ENCODE peak calls at places on chromosomes 16 and 17, in nine cellular contexts. One of them, this sample, is unnamed.

GRCh38 chr17:76314392-76315227 is 6.5 kb upstream of the QRICH2 start:
- DNase-seq in left ventricle myocardium inferior: no peak
- DNase-seq in NB4: no peak
- DNase-seq in H1: no peak
- DNase-seq in epithelial cell of esophagus: no peak
- DNase-seq in gastrocnemius medialis: no peak
- DNase-seq in foreskin fibroblast: no peak
- DNase-seq in astrocyte of the spinal cord: no peak
- DNase-seq in aorta: peak; percentile 28
- DNase-seq in this sample: no peak

GRCh38 chr17:57455063-57455914 is 199.0 kb downstream of the MSI2 start:
- DNase-seq in NB4: peak; percentile 98
- DNase-seq in astrocyte of the spinal cord: peak; percentile 97
- DNase-seq in gastrocnemius medialis: no peak
- DNase-seq in foreskin fibroblast: peak; percentile 24
- DNase-seq in aorta: no peak
- DNase-seq in H1: no peak
- DNase-seq in left ventricle myocardium inferior: no peak
- DNase-seq in epithelial cell of esophagus: peak; percentile 40
- DNase-seq in this sample: no peak

GRCh38 chr17:34598161-34598776 is 18.9 kb downstream of the TMEM132E start:
- DNase-seq in left ventricle myocardium inferior: no peak
- DNase-seq in gastrocnemius medialis: no peak
- DNase-seq in H1: no peak
- DNase-seq in epithelial cell of esophagus: no peak
- DNase-seq in aorta: no peak
- DNase-seq in NB4: no peak
- DNase-seq in foreskin fibroblast: no peak
- DNase-seq in astrocyte of the spinal cord: no peak
- DNase-seq in this sample: no peak

GRCh38 chr17:48816774-48817590 is at the start of gene TTLL6:
- DNase-seq in astrocyte of the spinal cord: peak; percentile 74
- DNase-seq in epithelial cell of esophagus: peak; percentile 87
- DNase-seq in NB4: peak; percentile 94
- DNase-seq in aorta: peak; percentile 92
- DNase-seq in gastrocnemius medialis: peak; percentile 38
- DNase-seq in foreskin fibroblast: peak; percentile 74
- DNase-seq in H1: peak; percentile 89
- DNase-seq in left ventricle myocardium inferior: peak; percentile 84
- DNase-seq in this sample: peak; percentile 89

GRCh38 chr16:67284699-67285646 is 5.6 kb downstream of the PLEKHG4 start:
- DNase-seq in epithelial cell of esophagus: peak; percentile 47
- DNase-seq in foreskin fibroblast: peak; percentile 58
- DNase-seq in NB4: peak; percentile 25
- DNase-seq in gastrocnemius medialis: peak; percentile 54
- DNase-seq in H1: peak; percentile 62
- DNase-seq in left ventricle myocardium inferior: no peak
- DNase-seq in astrocyte of the spinal cord: peak; percentile 32
- DNase-seq in aorta: peak; percentile 80
- DNase-seq in this sample: peak; percentile 47

GRCh38 chr17:80279895-80280294 is 19.2 kb downstream of the RNF213 start:
- DNase-seq in aorta: peak; percentile 90
- DNase-seq in foreskin fibroblast: peak; percentile 92
- DNase-seq in epithelial cell of esophagus: peak; percentile 56
- DNase-seq in H1: no peak
- DNase-seq in left ventricle myocardium inferior: peak; percentile 73
- DNase-seq in gastrocnemius medialis: no peak
- DNase-seq in astrocyte of the spinal cord: peak; percentile 90
- DNase-seq in NB4: no peak
- DNase-seq in this sample: no peak

GRCh38 chr16:35134471-35134870 is 1675.1 kb downstream of the TP53TG3F start:
- DNase-seq in H1: no peak
- DNase-seq in aorta: no peak
- DNase-seq in epithelial cell of esophagus: peak; percentile 97
- DNase-seq in gastrocnemius medialis: no peak
- DNase-seq in NB4: no peak
- DNase-seq in foreskin fibroblast: no peak
- DNase-seq in left ventricle myocardium inferior: no peak
- DNase-seq in astrocyte of the spinal cord: no peak
- DNase-seq in this sample: no peak

GRCh38 chr17:67441052-67441738 is 64.1 kb downstream of the PITPNC1 start:
- DNase-seq in epithelial cell of esophagus: peak; percentile 70
- DNase-seq in astrocyte of the spinal cord: peak; percentile 74
- DNase-seq in NB4: peak; percentile 74
- DNase-seq in aorta: peak; percentile 47
- DNase-seq in H1: no peak
- DNase-seq in left ventricle myocardium inferior: no peak
- DNase-seq in foreskin fibroblast: peak; percentile 84
- DNase-seq in gastrocnemius medialis: no peak
- DNase-seq in this sample: no peak

GRCh38 chr17:50562266-50563094 is 2.0 kb downstream of the CACNA1G start:
- DNase-seq in H1: no peak
- DNase-seq in aorta: no peak
- DNase-seq in NB4: no peak
- DNase-seq in astrocyte of the spinal cord: no peak
- DNase-seq in left ventricle myocardium inferior: no peak
- DNase-seq in gastrocnemius medialis: no peak
- DNase-seq in epithelial cell of esophagus: no peak
- DNase-seq in foreskin fibroblast: peak; percentile 26
- DNase-seq in this sample: no peak

GRCh38 chr16:73846292-73846849 is 450.2 kb upstream of the PSMD7 start:
- DNase-seq in aorta: no peak
- DNase-seq in left ventricle myocardium inferior: no peak
- DNase-seq in H1: no peak
- DNase-seq in astrocyte of the spinal cord: no peak
- DNase-seq in gastrocnemius medialis: no peak
- DNase-seq in epithelial cell of esophagus: no peak
- DNase-seq in foreskin fibroblast: no peak
- DNase-seq in NB4: peak; percentile 20
- DNase-seq in this sample: peak; percentile 16

GRCh38 chr16:31694461-31694860 is 166.8 kb downstream of the AHSP start:
- DNase-seq in epithelial cell of esophagus: no peak
- DNase-seq in left ventricle myocardium inferior: no peak
- DNase-seq in aorta: no peak
- DNase-seq in NB4: no peak
- DNase-seq in gastrocnemius medialis: no peak
- DNase-seq in foreskin fibroblast: no peak
- DNase-seq in H1: no peak
- DNase-seq in astrocyte of the spinal cord: no peak
- DNase-seq in this sample: no peak

GRCh38 chr17:61368832-61369468 is 30.7 kb upstream of the TBX2 start:
- DNase-seq in gastrocnemius medialis: no peak
- DNase-seq in H1: no peak
- DNase-seq in astrocyte of the spinal cord: no peak
- DNase-seq in epithelial cell of esophagus: no peak
- DNase-seq in left ventricle myocardium inferior: no peak
- DNase-seq in aorta: no peak
- DNase-seq in foreskin fibroblast: no peak
- DNase-seq in NB4: no peak
- DNase-seq in this sample: no peak

GRCh38 chr16:87326151-87326571 is 9.0 kb upstream of the C16orf95 start:
- DNase-seq in H1: no peak
- DNase-seq in aorta: no peak
- DNase-seq in astrocyte of the spinal cord: no peak
- DNase-seq in gastrocnemius medialis: peak; percentile 44
- DNase-seq in foreskin fibroblast: peak; percentile 54
- DNase-seq in left ventricle myocardium inferior: no peak
- DNase-seq in NB4: no peak
- DNase-seq in epithelial cell of esophagus: no peak
- DNase-seq in this sample: no peak

GRCh38 chr17:55783684-55784245 is 32.9 kb downstream of the PCTP start:
- DNase-seq in left ventricle myocardium inferior: peak; percentile 82
- DNase-seq in aorta: peak; percentile 80
- DNase-seq in epithelial cell of esophagus: peak; percentile 58
- DNase-seq in NB4: peak; percentile 86
- DNase-seq in astrocyte of the spinal cord: peak; percentile 12
- DNase-seq in H1: no peak
- DNase-seq in foreskin fibroblast: peak; percentile 92
- DNase-seq in gastrocnemius medialis: peak; percentile 95
- DNase-seq in this sample: no peak

GRCh38 chr17:38911081-38911730 is 14.2 kb upstream of the LASP1NB start:
- DNase-seq in epithelial cell of esophagus: no peak
- DNase-seq in gastrocnemius medialis: no peak
- DNase-seq in NB4: no peak
- DNase-seq in aorta: peak; percentile 59
- DNase-seq in left ventricle myocardium inferior: no peak
- DNase-seq in H1: no peak
- DNase-seq in astrocyte of the spinal cord: no peak
- DNase-seq in foreskin fibroblast: no peak
- DNase-seq in this sample: no peak

GRCh38 chr16:66081967-66082366 is 284.5 kb upstream of the CDH5 start:
- DNase-seq in astrocyte of the spinal cord: peak; percentile 49
- DNase-seq in epithelial cell of esophagus: peak; percentile 96
- DNase-seq in H1: peak; percentile 65
- DNase-seq in gastrocnemius medialis: no peak
- DNase-seq in left ventricle myocardium inferior: no peak
- DNase-seq in foreskin fibroblast: peak; percentile 70
- DNase-seq in NB4: no peak
- DNase-seq in aorta: no peak
- DNase-seq in this sample: peak; percentile 66

GRCh38 chr17:66492500-66493123 is 190.2 kb downstream of the PRKCA start:
- DNase-seq in H1: no peak
- DNase-seq in aorta: no peak
- DNase-seq in astrocyte of the spinal cord: no peak
- DNase-seq in left ventricle myocardium inferior: no peak
- DNase-seq in NB4: peak; percentile 40
- DNase-seq in epithelial cell of esophagus: no peak
- DNase-seq in foreskin fibroblast: peak; percentile 65
- DNase-seq in gastrocnemius medialis: no peak
- DNase-seq in this sample: no peak

GRCh38 chr16:27238016-27238587 is 30.5 kb downstream of the NSMCE1 start:
- DNase-seq in epithelial cell of esophagus: no peak
- DNase-seq in NB4: peak; percentile 27
- DNase-seq in foreskin fibroblast: no peak
- DNase-seq in astrocyte of the spinal cord: no peak
- DNase-seq in H1: no peak
- DNase-seq in gastrocnemius medialis: no peak
- DNase-seq in aorta: no peak
- DNase-seq in left ventricle myocardium inferior: no peak
- DNase-seq in this sample: no peak

GRCh38 chr17:65442691-65443090 is 118.8 kb downstream of the AXIN2 start:
- DNase-seq in foreskin fibroblast: no peak
- DNase-seq in epithelial cell of esophagus: no peak
- DNase-seq in H1: no peak
- DNase-seq in gastrocnemius medialis: no peak
- DNase-seq in left ventricle myocardium inferior: no peak
- DNase-seq in astrocyte of the spinal cord: no peak
- DNase-seq in NB4: no peak
- DNase-seq in aorta: no peak
- DNase-seq in this sample: no peak
- H3K4me3 ChIP-seq in foreskin fibroblast: no peak overlapping the region
- H3K4me3 ChIP-seq in epithelial cell of esophagus: no peak overlapping the region
- H3K4me3 ChIP-seq in H1: no peak overlapping the region
- H3K4me3 ChIP-seq in gastrocnemius medialis: no peak overlapping the region
- H3K4me3 ChIP-seq in left ventricle myocardium inferior: no peak overlapping the region
- H3K4me3 ChIP-seq in astrocyte of the spinal cord: no peak overlapping the region
- H3K4me3 ChIP-seq in NB4: no peak overlapping the region
- H3K4me3 ChIP-seq in aorta: no peak overlapping the region
- H3K4me3 ChIP-seq in this sample: no peak overlapping the region

DNA sequence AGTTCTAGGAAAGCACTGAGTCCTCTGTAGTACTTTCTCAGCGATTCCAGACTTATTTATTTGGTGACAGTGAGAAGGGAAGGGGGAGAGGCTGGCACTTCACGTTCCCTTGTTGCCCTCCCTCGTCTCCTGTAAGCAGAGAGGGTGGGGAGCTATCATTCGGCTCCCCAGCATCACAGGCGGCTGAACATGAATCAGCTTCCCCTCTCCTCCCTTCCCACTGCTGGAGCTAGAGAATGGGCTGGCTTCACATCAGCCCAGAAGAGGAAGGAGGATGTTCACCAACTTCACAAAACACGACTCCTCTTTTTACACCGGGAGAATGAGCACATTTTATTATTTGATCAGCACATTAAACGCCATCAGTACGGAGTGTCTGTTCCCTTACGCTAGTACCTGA is 6.7 kb upstream of the CMIP start:
- DNase-seq in aorta: no peak
- DNase-seq in epithelial cell of esophagus: no peak
- DNase-seq in NB4: peak; percentile 65
- DNase-seq in H1: no peak
- DNase-seq in gastrocnemius medialis: no peak
- DNase-seq in astrocyte of the spinal cord: no peak
- DNase-seq in foreskin fibroblast: no peak
- DNase-seq in left ventricle myocardium inferior: no peak
- DNase-seq in this sample: no peak
- H3K4me3 ChIP-seq in aorta: no peak overlapping the region
- H3K4me3 ChIP-seq in epithelial cell of esophagus: no peak overlapping the region
- H3K4me3 ChIP-seq in NB4: no peak overlapping the region
- H3K4me3 ChIP-seq in H1: no peak overlapping the region
- H3K4me3 ChIP-seq in gastrocnemius medialis: no peak overlapping the region
- H3K4me3 ChIP-seq in astrocyte of the spinal cord: no peak overlapping the region
- H3K4me3 ChIP-seq in foreskin fibroblast: no peak overlapping the region
- H3K4me3 ChIP-seq in left ventricle myocardium inferior: no peak overlapping the region
- H3K4me3 ChIP-seq in this sample: no peak overlapping the region

GRCh38 chr17:31310877-31311276 is 3.0 kb downstream of the EVI2B start:
- DNase-seq in aorta: no peak
- DNase-seq in epithelial cell of esophagus: no peak
- DNase-seq in left ventricle myocardium inferior: no peak
- DNase-seq in NB4: peak; percentile 68
- DNase-seq in gastrocnemius medialis: no peak
- DNase-seq in H1: no peak
- DNase-seq in astrocyte of the spinal cord: no peak
- DNase-seq in foreskin fibroblast: no peak
- DNase-seq in this sample: no peak
- H3K4me3 ChIP-seq in aorta: no peak overlapping the region
- H3K4me3 ChIP-seq in epithelial cell of esophagus: no peak overlapping the region
- H3K4me3 ChIP-seq in left ventricle myocardium inferior: peak overlapping the region; percentile 2
- H3K4me3 ChIP-seq in NB4: peak overlapping the region; percentile 88
- H3K4me3 ChIP-seq in gastrocnemius medialis: no peak overlapping the region
- H3K4me3 ChIP-seq in H1: no peak overlapping the region
- H3K4me3 ChIP-seq in astrocyte of the spinal cord: no peak overlapping the region
- H3K4me3 ChIP-seq in foreskin fibroblast: no peak overlapping the region
- H3K4me3 ChIP-seq in this sample: no peak overlapping the region

GRCh38 chr17:19248923-19249574 is 11.9 kb downstream of the EPN2 start:
- DNase-seq in foreskin fibroblast: peak; percentile 93
- DNase-seq in H1: no peak
- DNase-seq in astrocyte of the spinal cord: peak; percentile 88
- DNase-seq in gastrocnemius medialis: peak; percentile 39
- DNase-seq in aorta: peak; percentile 85
- DNase-seq in left ventricle myocardium inferior: peak; percentile 47
- DNase-seq in NB4: no peak
- DNase-seq in epithelial cell of esophagus: peak; percentile 64
- DNase-seq in this sample: no peak
- H3K4me3 ChIP-seq in foreskin fibroblast: no peak overlapping the region
- H3K4me3 ChIP-seq in H1: no peak overlapping the region
- H3K4me3 ChIP-seq in astrocyte of the spinal cord: no peak overlapping the region
- H3K4me3 ChIP-seq in gastrocnemius medialis: no peak overlapping the region
- H3K4me3 ChIP-seq in aorta: no peak overlapping the region
- H3K4me3 ChIP-seq in left ventricle myocardium inferior: peak overlapping the region; percentile 32
- H3K4me3 ChIP-seq in NB4: no peak overlapping the region
- H3K4me3 ChIP-seq in epithelial cell of esophagus: no peak overlapping the region
- H3K4me3 ChIP-seq in this sample: no peak overlapping the region

DNA sequence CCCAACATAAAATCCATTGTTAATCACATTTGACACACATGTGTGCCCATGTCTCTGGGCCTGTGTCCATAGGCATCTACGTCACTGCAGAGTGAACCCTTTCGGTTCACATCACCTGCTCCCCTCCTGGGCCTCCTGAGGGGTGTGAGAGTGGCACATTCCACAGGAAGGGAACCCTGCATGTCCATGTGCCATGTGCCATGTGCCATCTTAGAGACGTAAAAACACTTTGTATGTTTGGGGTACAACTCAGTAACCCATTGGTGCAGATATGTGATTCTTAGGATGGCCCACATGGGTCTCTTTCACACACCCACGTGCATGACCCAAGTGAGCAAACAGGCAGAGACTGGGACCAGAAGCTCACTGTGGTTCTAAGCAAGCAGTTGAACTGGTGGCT is 427.4 kb downstream of the MAF start:
- DNase-seq in left ventricle myocardium inferior: no peak
- DNase-seq in NB4: no peak
- DNase-seq in gastrocnemius medialis: no peak
- DNase-seq in H1: no peak
- DNase-seq in foreskin fibroblast: no peak
- DNase-seq in epithelial cell of esophagus: no peak
- DNase-seq in aorta: no peak
- DNase-seq in astrocyte of the spinal cord: no peak
- DNase-seq in this sample: no peak
- H3K4me3 ChIP-seq in left ventricle myocardium inferior: no peak overlapping the region
- H3K4me3 ChIP-seq in NB4: no peak overlapping the region
- H3K4me3 ChIP-seq in gastrocnemius medialis: no peak overlapping the region
- H3K4me3 ChIP-seq in H1: no peak overlapping the region
- H3K4me3 ChIP-seq in foreskin fibroblast: no peak overlapping the region
- H3K4me3 ChIP-seq in epithelial cell of esophagus: no peak overlapping the region
- H3K4me3 ChIP-seq in aorta: no peak overlapping the region
- H3K4me3 ChIP-seq in astrocyte of the spinal cord: no peak overlapping the region
- H3K4me3 ChIP-seq in this sample: no peak overlapping the region